ENCODE peak calls at places on chromosomes 5 and 9, in eight cellular contexts. Q, I, L, E, R, V, G and C are unnamed samples.

GRCh38 chr9:12819436-12820185 is 44.8 kb downstream of the LURAP1L start:
- DNase-seq in Q (no peak), I (no peak), L (peak), E (no peak), R (no peak), V (no peak), G (no peak), C (peak)

GRCh38 chr5:140588311-140589070 is 23.9 kb downstream of the SLC35A4 start:
- DNase-seq in Q (no peak), I (no peak), L (peak), E (no peak), R (no peak), V (no peak), G (no peak), C (no peak)

GRCh38 chr9:130446111-130446861 is 1.5 kb downstream of the ASS1 start:
- DNase-seq in Q (peak), I (peak), L (peak), E (no peak), R (peak), V (no peak), G (peak), C (no peak)

GRCh38 chr5:77560677-77561263 is 68.7 kb upstream of the WDR41 start:
- DNase-seq in Q (no peak), I (peak), L (peak), E (no peak), R (no peak), V (no peak), G (no peak), C (peak)

GRCh38 chr5:10612251-10612650 is 48.4 kb downstream of the ANKRD33B start:
- DNase-seq in Q (no peak), I (no peak), L (no peak), E (no peak), R (no peak), V (no peak), G (no peak), C (no peak)

GRCh38 chr5:102638316-102638715 is 116.8 kb upstream of the PAM start:
- DNase-seq in Q (no peak), I (no peak), L (peak), E (no peak), R (no peak), V (no peak), G (no peak), C (no peak)

GRCh38 chr9:71859939-71860338 is 51.1 kb downstream of the ABHD17B start:
- DNase-seq in Q (no peak), I (peak), L (no peak), E (no peak), R (no peak), V (no peak), G (no peak), C (no peak)

GRCh38 chr5:95942968-95943367 is 18.7 kb downstream of the ELL2 start:
- DNase-seq in Q (no peak), I (no peak), L (no peak), E (no peak), R (no peak), V (no peak), G (no peak), C (no peak)

GRCh38 chr5:58042933-58043606 is 416.8 kb downstream of the PLK2 start:
- DNase-seq in Q (no peak), I (no peak), L (no peak), E (no peak), R (no peak), V (no peak), G (no peak), C (no peak)

GRCh38 chr5:72508241-72509170 is 1.3 kb upstream of the ZNF366 start:
- DNase-seq in Q (no peak), I (no peak), L (no peak), E (no peak), R (no peak), V (no peak), G (no peak), C (no peak)

GRCh38 chr5:106312360-106312759 is 1358.4 kb downstream of the EFNA5 start:
- DNase-seq in Q (no peak), I (peak), L (no peak), E (no peak), R (no peak), V (no peak), G (no peak), C (no peak)

GRCh38 chr9:92608221-92609141 is 61.5 kb downstream of the IPPK start:
- DNase-seq in Q (no peak), I (no peak), L (peak), E (no peak), R (no peak), V (no peak), G (no peak), C (no peak)

GRCh38 chr5:37735649-37736347 is 104.0 kb downstream of the GDNF start:
- DNase-seq in Q (peak), I (peak), L (peak), E (no peak), R (no peak), V (no peak), G (no peak), C (no peak)

GRCh38 chr5:172170251-172170701 is 17.7 kb downstream of the STK10 start:
- DNase-seq in Q (no peak), I (no peak), L (no peak), E (no peak), R (no peak), V (no peak), G (no peak), C (no peak)

GRCh38 chr9:126309427-126310179 is 17.0 kb upstream of the MVB12B start:
- DNase-seq in Q (no peak), I (no peak), L (no peak), E (no peak), R (no peak), V (no peak), G (no peak), C (no peak)

GRCh38 chr5:145236127-145236526 is 599.0 kb downstream of the PRELID2 start:
- DNase-seq in Q (no peak), I (no peak), L (peak), E (no peak), R (no peak), V (no peak), G (no peak), C (no peak)

GRCh38 chr5:96952946-96953730 is 17.3 kb downstream of the LNPEP start:
- DNase-seq in Q (no peak), I (no peak), L (no peak), E (no peak), R (no peak), V (no peak), G (no peak), C (no peak)

GRCh38 chr9:94159069-94159915 is 75.0 kb downstream of the PTPDC1 start:
- DNase-seq in Q (no peak), I (no peak), L (peak), E (no peak), R (no peak), V (no peak), G (no peak), C (no peak)

GRCh38 chr9:137619240-137620090 is 660 bp downstream of the EHMT1 start:
- DNase-seq in Q (peak), I (peak), L (peak), E (peak), R (peak), V (no peak), G (no peak), C (no peak)

GRCh38 chr5:146956217-146956616 is 77.7 kb upstream of the PPP2R2B start:
- DNase-seq in Q (no peak), I (no peak), L (no peak), E (no peak), R (no peak), V (no peak), G (no peak), C (no peak)

GRCh38 chr9:135120249-135120648 is 32.8 kb downstream of the OLFM1 start:
- DNase-seq in Q (no peak), I (no peak), L (no peak), E (no peak), R (no peak), V (no peak), G (no peak), C (no peak)

GRCh38 chr5:1357946-1358725 is 13.2 kb upstream of the CLPTM1L start:
- DNase-seq in Q (no peak), I (no peak), L (no peak), E (no peak), R (no peak), V (no peak), G (no peak), C (no peak)

GRCh38 chr5:135139397-135140134 is 105.5 kb upstream of the PITX1 start:
- DNase-seq in Q (no peak), I (peak), L (peak), E (no peak), R (no peak), V (no peak), G (no peak), C (no peak)

GRCh38 chr5:89703799-89704198 is 705.8 kb downstream of the CETN3 start:
- DNase-seq in Q (no peak), I (peak), L (no peak), E (no peak), R (no peak), V (no peak), G (no peak), C (no peak)

GRCh38 chr9:86099695-86100364 is 472 bp upstream of the GOLM1 start:
- DNase-seq in Q (peak), I (peak), L (peak), E (no peak), R (peak), V (no peak), G (no peak), C (no peak)

GRCh38 chr5:160008877-160009590 is at the start of gene TTC1:
- DNase-seq in Q (peak), I (peak), L (peak), E (peak), R (peak), V (peak), G (peak), C (peak)